ENCODE peak calls at places on chromosomes 7 and 10, in four cellular contexts. One of them, this sample, is unnamed.

GRCh38 chr7:76048668-76048988 is 722 bp downstream of the MDH2 start:
- DNase-seq in anterior cingulate cortex: no peak
- DNase-seq in GM19239: no peak
- DNase-seq in GM10248: peak; percentile 61
- DNase-seq in this sample: peak; percentile 34

GRCh38 chr7:22488643-22489462 is 11.1 kb downstream of the STEAP1B start:
- DNase-seq in anterior cingulate cortex: peak; percentile 33
- DNase-seq in GM19239: peak; percentile 44
- DNase-seq in GM10248: peak; percentile 64
- DNase-seq in this sample: peak; percentile 82

GRCh38 chr7:45984386-45985295 is 63.6 kb upstream of the IGFBP3 start:
- DNase-seq in anterior cingulate cortex: no peak
- DNase-seq in GM19239: no peak
- DNase-seq in GM10248: no peak
- DNase-seq in this sample: no peak

GRCh38 chr7:158747408-158747807 is 42.8 kb upstream of the NCAPG2 start:
- DNase-seq in anterior cingulate cortex: no peak
- DNase-seq in GM19239: no peak
- DNase-seq in GM10248: no peak
- DNase-seq in this sample: no peak

GRCh38 chr7:134932707-134933370 is 53.5 kb upstream of the AGBL3 start:
- DNase-seq in anterior cingulate cortex: peak; percentile 24
- DNase-seq in GM19239: peak; percentile 33
- DNase-seq in GM10248: peak; percentile 39
- DNase-seq in this sample: no peak

GRCh38 chr7:43234968-43235367 is 122.5 kb downstream of the HECW1 start:
- DNase-seq in anterior cingulate cortex: no peak
- DNase-seq in GM19239: no peak
- DNase-seq in GM10248: no peak
- DNase-seq in this sample: no peak

GRCh38 chr7:13540429-13540828 is 449.0 kb downstream of the ETV1 start:
- DNase-seq in anterior cingulate cortex: no peak
- DNase-seq in GM19239: no peak
- DNase-seq in GM10248: no peak
- DNase-seq in this sample: no peak

GRCh38 chr10:99836711-99837110 is 54.3 kb downstream of the ABCC2 start:
- DNase-seq in anterior cingulate cortex: no peak
- DNase-seq in GM19239: no peak
- DNase-seq in GM10248: no peak
- DNase-seq in this sample: no peak

GRCh38 chr7:51079494-51079893 is 237.1 kb downstream of the COBL start:
- DNase-seq in anterior cingulate cortex: no peak
- DNase-seq in GM19239: no peak
- DNase-seq in GM10248: no peak
- DNase-seq in this sample: no peak

GRCh38 chr7:130421685-130422084 is 19.1 kb downstream of the CEP41 start:
- DNase-seq in anterior cingulate cortex: no peak
- DNase-seq in GM19239: no peak
- DNase-seq in GM10248: no peak
- DNase-seq in this sample: no peak

GRCh38 chr7:33903770-33904679 is 1.3 kb upstream of the BMPER start:
- DNase-seq in anterior cingulate cortex: peak; percentile 41
- DNase-seq in GM19239: no peak
- DNase-seq in GM10248: peak; percentile 16
- DNase-seq in this sample: peak; percentile 50

This sample was measured in WTC11.